ENCODE peak calls at places on chromosomes 4 and X, in five cellular contexts. Y, J, S, I and X are unnamed samples.

GRCh38 chr4:23828779-23829178 is 61.1 kb downstream of the PPARGC1A start:
- DNase-seq in S (no peak), J (no peak), I (no peak), Y (no peak), X (no peak)

GRCh38 chr4:69977582-69977981 is 12.1 kb upstream of the CSN2 start:
- DNase-seq in Y (no peak), I (no peak), S (no peak), J (no peak), X (no peak)

GRCh38 chrX:74272230-74272629 is 31.8 kb upstream of the ZCCHC13 start:
- DNase-seq in Y (no peak), S (no peak), I (no peak), J (no peak), X (no peak)

GRCh38 chr4:102288497-102288896 is 56.8 kb downstream of the SLC39A8 start:
- DNase-seq in J (no peak), I (no peak), Y (no peak), S (no peak), X (no peak)

GRCh38 chrX:42855262-42855661 is 77.3 kb upstream of the PPP1R2C start:
- DNase-seq in S (no peak), I (no peak), Y (no peak), J (no peak), X (no peak)

GRCh38 chr4:32748498-32748897 is 2028.3 kb downstream of the PCDH7 start:
- DNase-seq in J (no peak), I (no peak), Y (no peak), S (no peak), X (no peak)

GRCh38 chr4:107853444-107854325 is 29.0 kb downstream of the SGMS2 start:
- DNase-seq in S (peak), J (peak), I (peak), Y (no peak), X (no peak)

GRCh38 chrX:13597928-13598327 is 28.5 kb downstream of the EGFL6 start:
- DNase-seq in S (peak), J (no peak), Y (no peak), I (no peak), X (no peak)

GRCh38 chrX:64352084-64352483 is 43.2 kb downstream of the MTMR8 start:
- DNase-seq in S (no peak), J (no peak), Y (no peak), I (no peak), X (no peak)

GRCh38 chrX:18424482-18425198 is 768 bp upstream of the CDKL5 start:
- DNase-seq in J (peak), Y (no peak), S (peak), I (peak), X (no peak)

GRCh38 chrX:7641141-7641540 is 201.8 kb upstream of the VCX start:
- DNase-seq in S (no peak), Y (no peak), I (no peak), J (no peak), X (no peak)

GRCh38 chrX:13376857-13377441 is 57.1 kb upstream of the ATXN3L start:
- DNase-seq in S (peak), Y (peak), I (peak), J (peak), X (peak)

GRCh38 chr4:165556383-165556782 is 177.6 kb downstream of the CPE start:
- DNase-seq in J (peak), Y (no peak), I (no peak), S (no peak), X (no peak)

GRCh38 chr4:43277003-43277402 is 384.5 kb downstream of the GRXCR1 start:
- DNase-seq in S (peak), I (no peak), Y (peak), J (peak), X (peak)

GRCh38 chr4:11427201-11427996 is 1.3 kb downstream of the HS3ST1 start:
- DNase-seq in Y (no peak), S (peak), J (no peak), I (no peak), X (no peak)

GRCh38 chrX:11421816-11422528 is 128.8 kb downstream of the AMELX start:
- DNase-seq in J (no peak), I (no peak), S (no peak), Y (no peak), X (no peak)

GRCh38 chrX:13721819-13722527 is 12.4 kb downstream of the TRAPPC2 start:
- DNase-seq in S (peak), I (no peak), J (peak), Y (no peak), X (no peak)

GRCh38 chrX:3017492-3017891 is 11.1 kb downstream of the ARSH start:
- DNase-seq in I (no peak), J (no peak), Y (no peak), S (no peak), X (no peak)

GRCh38 chr4:38322709-38323108 is 341.3 kb upstream of the KLF3 start:
- DNase-seq in J (peak), S (peak), I (peak), Y (peak), X (peak)

GRCh38 chrX:12076046-12076445 is 62.2 kb upstream of the FRMPD4 start:
- DNase-seq in S (peak), I (peak), Y (no peak), J (peak), X (no peak)

GRCh38 chr4:88356771-88357170 is 21.9 kb upstream of the HERC6 start:
- DNase-seq in J (no peak), S (no peak), Y (no peak), I (no peak), X (no peak)

GRCh38 chrX:154097003-154097596 is 417 bp downstream of the MECP2 start:
- DNase-seq in I (peak), J (peak), Y (peak), S (peak), X (no peak)

DNA sequence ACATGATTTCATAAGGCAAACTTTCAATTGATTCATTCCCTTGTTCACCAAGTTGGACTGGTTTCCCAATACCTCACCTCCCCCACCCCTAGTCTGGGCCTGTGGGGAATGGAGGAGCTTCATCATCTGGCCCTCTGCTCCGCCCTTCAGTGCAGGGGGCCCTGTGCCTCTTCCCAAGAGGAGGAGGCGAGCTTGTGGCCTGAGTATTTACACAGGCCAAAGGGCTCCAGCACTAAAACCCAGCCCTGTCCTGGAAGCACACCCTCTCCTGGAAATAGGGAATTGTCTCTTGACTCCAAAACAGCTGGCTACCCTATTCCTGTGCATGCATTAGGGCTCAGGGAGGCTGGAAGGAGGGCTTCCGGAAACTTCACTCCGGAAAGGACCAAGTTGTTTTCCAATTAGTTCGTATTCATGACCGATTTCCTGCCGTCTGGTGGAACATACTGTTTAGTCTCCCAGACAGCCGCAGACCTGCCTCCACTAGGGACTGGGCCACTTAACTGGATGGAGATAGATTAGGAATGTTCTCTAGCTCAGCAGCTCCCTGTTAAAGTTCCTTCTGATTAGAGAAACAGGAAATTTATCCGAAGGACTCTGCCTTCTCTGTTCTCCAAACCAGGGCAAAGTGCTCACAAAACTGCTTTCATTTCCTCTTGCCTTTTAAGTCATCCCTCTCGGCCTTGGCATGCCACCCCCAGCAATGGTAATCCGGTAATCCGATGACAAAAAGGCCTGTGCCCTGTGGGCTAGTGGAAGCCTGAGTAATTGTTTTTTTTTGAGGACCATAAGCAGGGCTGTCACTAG is 5.8 kb downstream of the SRPX2 start:
- DNase-seq in I (peak), S (peak), J (peak), Y (peak), X (peak)
- TF ChIP-seq CTCF in I (peak), S (peak), J (no peak), Y (no peak), X (no peak)

DNA sequence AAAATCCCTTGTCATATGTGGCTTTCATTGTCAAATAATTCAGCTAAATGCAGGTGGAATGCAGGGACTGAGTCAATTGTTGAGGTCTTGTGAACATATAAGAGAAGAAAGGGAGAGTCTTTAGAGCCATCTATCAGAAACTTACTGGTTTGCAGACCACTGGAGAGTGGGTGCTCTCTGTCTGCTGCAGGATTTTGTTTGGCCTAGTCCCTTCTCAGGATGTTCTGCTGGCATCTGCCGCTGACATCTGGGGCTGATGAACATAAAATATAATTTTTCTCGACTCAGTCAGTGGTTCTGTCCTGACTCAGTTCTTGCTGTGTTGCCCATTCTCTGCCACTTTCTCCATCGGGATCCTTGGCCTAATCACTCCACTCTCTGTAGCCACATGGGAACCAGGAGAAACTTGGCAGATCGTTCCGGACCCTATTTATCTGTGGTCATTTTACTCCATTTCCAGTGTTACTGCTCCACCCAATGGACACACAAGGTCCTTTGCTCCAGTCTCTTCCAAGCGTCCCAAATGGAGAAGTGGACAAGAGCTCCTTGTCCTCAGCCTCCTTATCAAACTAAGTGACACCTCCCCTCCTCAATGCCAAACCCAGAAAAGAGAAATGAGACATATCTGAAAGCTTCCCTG is 436.2 kb downstream of the FAT4 start:
- DNase-seq in J (peak), I (peak), S (peak), Y (peak), X (peak)
- TF ChIP-seq CTCF in J (peak), I (peak), S (peak), Y (peak), X (peak)

GRCh38 chr4:143335979-143336827 is 473 bp upstream of the GAB1 start:
- DNase-seq in S (peak), I (peak), J (peak), Y (peak), X (peak)

GRCh38 chr4:143338313-143338712 is 1.6 kb downstream of the GAB1 start:
- DNase-seq in S (no peak), I (no peak), Y (no peak), J (peak), X (no peak)

GRCh38 chr4:143339497-143339896 is 2.8 kb downstream of the GAB1 start:
- DNase-seq in J (no peak), Y (no peak), S (no peak), I (no peak), X (no peak)

GRCh38 chr4:143337600-143338287 is 1.1 kb downstream of the GAB1 start:
- DNase-seq in Y (peak), S (peak), I (peak), J (peak), X (no peak)

GRCh38 chr4:143336828-143337599 is at the start of gene GAB1:
- DNase-seq in Y (peak), I (peak), J (peak), S (peak), X (no peak)
- TF ChIP-seq CTCF in Y (no peak), I (peak), J (peak), S (no peak), X (no peak)

GRCh38 chr4:59994118-59994517 is 1206.0 kb upstream of the ADGRL3 start:
- DNase-seq in Y (no peak), J (no peak), I (no peak), S (no peak), X (no peak)
- TF ChIP-seq CTCF in Y (no peak), J (peak), I (no peak), S (no peak), X (no peak)

DNA sequence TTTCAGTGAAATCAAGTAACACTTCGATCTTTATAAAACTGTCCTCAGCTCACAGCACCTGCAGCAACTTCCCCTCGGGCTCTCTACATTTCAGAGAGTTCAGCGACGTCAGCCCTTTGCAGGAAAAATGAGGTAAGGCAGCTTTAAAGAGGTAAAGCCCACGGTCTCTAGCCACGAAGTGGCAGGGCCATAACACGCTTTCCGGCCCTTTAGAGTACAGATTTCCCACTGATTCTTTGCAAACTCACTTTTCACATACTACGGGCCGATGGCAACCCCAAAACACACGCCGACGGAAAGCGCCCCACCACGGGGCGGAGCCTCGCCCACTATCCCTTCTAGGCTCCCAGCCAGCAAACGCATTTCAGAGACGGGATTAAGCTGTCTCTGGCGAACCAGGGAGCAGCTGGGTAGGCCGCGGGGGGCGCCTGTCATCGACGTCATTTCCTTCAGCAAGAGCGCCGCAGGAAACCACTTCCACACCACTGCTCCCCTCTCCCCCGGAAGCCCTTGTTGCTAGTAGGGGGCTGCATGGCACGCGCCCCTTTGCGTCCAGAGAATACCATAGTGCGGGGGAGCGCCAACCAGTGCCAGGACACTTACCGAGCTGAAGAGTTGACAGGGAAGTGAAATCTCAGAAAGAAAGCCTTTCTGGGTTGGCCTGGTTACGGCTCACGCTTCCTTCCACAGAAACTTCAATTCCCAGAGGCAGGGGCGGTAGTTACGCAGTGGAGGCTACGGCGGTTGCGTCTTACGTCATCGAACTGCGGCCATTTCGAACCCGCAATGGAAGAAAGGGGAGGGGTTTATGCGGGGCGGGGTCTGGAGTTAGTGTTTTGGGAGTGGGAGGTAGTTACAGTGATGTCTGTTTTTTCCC is at the start of gene TRMT10A:
- DNase-seq in S (peak), I (peak), J (peak), Y (peak), X (peak)
- TF ChIP-seq CTCF in S (peak), I (peak), J (no peak), Y (no peak), X (no peak)

DNA sequence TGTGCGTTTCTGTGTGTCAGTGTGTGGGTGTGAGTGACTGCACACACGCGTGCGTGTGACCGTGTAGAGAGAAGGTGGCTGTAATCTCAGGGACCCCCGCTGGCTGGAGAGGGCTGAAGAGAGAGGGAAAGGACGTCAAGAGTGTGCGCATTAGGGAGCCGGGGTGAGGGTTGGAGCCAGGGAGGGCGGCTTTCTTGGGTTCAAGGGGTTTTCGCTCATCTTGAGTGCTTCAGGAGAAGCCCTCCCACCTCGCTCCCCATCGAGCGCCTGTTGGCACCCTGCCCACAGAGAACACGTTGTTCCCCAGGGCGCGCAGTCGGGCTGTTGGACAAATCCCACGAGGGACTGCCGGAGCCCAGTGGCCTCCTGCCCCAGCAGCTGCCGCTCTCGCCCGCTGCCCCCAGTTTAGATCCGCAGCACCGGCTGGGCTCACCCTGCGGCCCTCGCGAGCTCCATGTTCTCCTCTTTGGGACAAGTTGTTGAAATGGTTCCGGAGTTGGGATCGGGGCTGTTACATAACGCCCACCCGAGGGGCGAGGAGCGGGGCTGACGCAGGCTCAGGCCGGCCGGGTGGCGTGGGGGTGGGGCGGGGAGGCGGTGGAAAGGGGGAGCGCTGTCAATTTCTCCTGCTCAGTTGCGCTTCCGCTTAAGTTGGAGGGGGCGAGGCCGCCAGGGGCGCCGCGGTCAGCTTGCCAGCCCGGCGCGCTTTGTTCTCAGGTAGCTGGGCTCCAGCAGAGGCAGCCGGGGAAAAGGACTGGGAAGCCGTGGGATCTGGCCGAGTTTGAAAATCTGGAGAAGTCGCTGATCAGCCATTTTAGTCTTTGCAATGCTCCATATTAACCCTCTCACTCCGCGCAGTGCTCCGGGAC is 1.6 kb downstream of the GRIA2 start:
- DNase-seq in Y (no peak), I (no peak), J (no peak), S (peak), X (no peak)
- TF ChIP-seq CTCF in Y (no peak), I (no peak), J (no peak), S (no peak), X (no peak)

GRCh38 chr4:110347805-110348204 is 128.2 kb upstream of the ENPEP start:
- DNase-seq in S (no peak), J (no peak), I (no peak), Y (no peak), X (no peak)

GRCh38 chr4:110348711-110349383 is 127.1 kb upstream of the ENPEP start:
- DNase-seq in J (no peak), S (no peak), Y (no peak), I (no peak), X (no peak)

GRCh38 chr4:110344165-110344564 is 131.8 kb upstream of the ENPEP start:
- DNase-seq in S (peak), J (peak), Y (peak), I (no peak), X (no peak)
- TF ChIP-seq CTCF in S (peak), J (peak), Y (peak), I (peak), X (no peak)